ENCODE peak calls at places on chromosomes 2 and 18, in seven cellular contexts. L, R, W, N, O, C and H are unnamed samples.
A peak's percentile ranks its signal among the peaks of the same experiment; 100 is the strongest.

GRCh38 chr2:201452058-201452736 is 657 bp downstream of the STRADB start:
- DNase-seq in N (no peak), L (no peak), W (no peak), R (peak; percentile 42), O (peak; percentile 36), C (no peak), H (peak; percentile 22)

GRCh38 chr2:241813080-241813805 is 4.2 kb downstream of the NEU4 start:
- DNase-seq in L (no peak), O (no peak), R (peak; percentile 39), N (no peak), W (no peak), C (no peak), H (no peak)

GRCh38 chr18:3572761-3573160 is 122.8 kb downstream of the TGIF1 start:
- DNase-seq in W (no peak), R (no peak), L (no peak), C (no peak), N (no peak), O (no peak), H (no peak)

GRCh38 chr2:18819566-18819965 is 230.2 kb upstream of the NT5C1B start:
- DNase-seq in O (no peak), N (no peak), L (no peak), W (no peak), C (no peak), R (no peak), H (no peak)

GRCh38 chr2:63853527-63854310 is 12.0 kb downstream of the UGP2 start:
- DNase-seq in N (no peak), W (no peak), R (no peak), O (no peak), C (no peak), L (no peak), H (no peak)

GRCh38 chr2:191703079-191703725 is 25.3 kb downstream of the NABP1 start:
- DNase-seq in O (no peak), W (no peak), L (no peak), R (no peak), C (no peak), N (no peak), H (no peak)

GRCh38 chr2:121284424-121285076 is 452 bp downstream of the TFCP2L1 start:
- DNase-seq in L (no peak), O (no peak), C (no peak), W (no peak), R (no peak), N (no peak), H (no peak)

GRCh38 chr18:76479351-76480238 is 15.4 kb downstream of the ZNF516 start:
- DNase-seq in N (no peak), L (no peak), W (no peak), O (no peak), R (peak; percentile 43), C (no peak), H (no peak)

GRCh38 chr2:194564422-194564821 is 1092.6 kb upstream of the SLC39A10 start:
- DNase-seq in R (no peak), N (no peak), C (no peak), O (no peak), W (no peak), L (no peak), H (no peak)

GRCh38 chr2:23588106-23588505 is 203.1 kb downstream of the KLHL29 start:
- DNase-seq in L (no peak), W (no peak), R (peak; percentile 28), N (no peak), O (no peak), C (no peak), H (no peak)

GRCh38 chr18:75161629-75162028 is 47.3 kb downstream of the PTGR3 start:
- DNase-seq in W (peak; percentile 56), C (no peak), R (peak; percentile 53), N (peak; percentile 4), O (peak; percentile 23), L (no peak), H (no peak)